ENCODE peak calls at places on chromosome 4, in four cellular contexts. S is left cardiac atrium, M is GM23248, H is RPMI8226. Q is an unnamed sample.

GRCh38 chr4:99468891-99469290 is 33.7 kb upstream of the ADH7 start:
- DNase-seq in M (peak; percentile 47), H (no peak), S (no peak), Q (peak; percentile 48)

GRCh38 chr4:12411072-12411471 is 982.4 kb upstream of the HS3ST1 start:
- DNase-seq in H (no peak), M (no peak), S (no peak), Q (no peak)

GRCh38 chr4:83591730-83592129 is 55.8 kb downstream of the GPAT3 start:
- DNase-seq in H (no peak), S (no peak), M (no peak), Q (no peak)

GRCh38 chr4:138996090-138996489 is 19.5 kb upstream of the NOCT start:
- DNase-seq in S (no peak), M (no peak), H (no peak), Q (no peak)

GRCh38 chr4:170008376-170008775 is 17.8 kb downstream of the MFAP3L start:
- DNase-seq in S (no peak), M (peak; percentile 11), H (peak; percentile 30), Q (peak; percentile 22)

GRCh38 chr4:87901426-87901825 is 68.7 kb downstream of the MEPE start:
- DNase-seq in M (peak; percentile 21), S (no peak), H (no peak), Q (peak; percentile 62)

GRCh38 chr4:120963449-120963848 is 40.9 kb upstream of the PRDM5 start:
- DNase-seq in S (no peak), H (no peak), M (no peak), Q (no peak)

GRCh38 chr4:38723726-38724506 is 58.9 kb downstream of the TLR10 start:
- DNase-seq in M (peak; percentile 13), H (no peak), S (no peak), Q (peak; percentile 63)

GRCh38 chr4:94634266-94634665 is 123.5 kb upstream of the BMPR1B start:
- DNase-seq in S (no peak), M (peak; percentile 67), H (no peak), Q (peak; percentile 84)

GRCh38 chr4:48738856-48739255 is 41.2 kb downstream of the FRYL start:
- DNase-seq in S (no peak), H (no peak), M (no peak), Q (no peak)

GRCh38 chr4:124179521-124180186 is 532.9 kb downstream of the ANKRD50 start:
- DNase-seq in M (no peak), S (no peak), H (no peak), Q (no peak)

GRCh38 chr4:14837860-14838259 is 164.4 kb upstream of the CPEB2 start:
- DNase-seq in H (no peak), M (peak; percentile 14), S (no peak), Q (no peak)

GRCh38 chr4:140617494-140618060 is 48.8 kb upstream of the UCP1 start:
- DNase-seq in M (no peak), S (no peak), H (no peak), Q (no peak)

GRCh38 chr4:79678472-79679202 is 270.6 kb upstream of the GK2 start:
- DNase-seq in S (no peak), H (no peak), M (no peak), Q (no peak)

GRCh38 chr4:96593422-96593821 is 753.5 kb downstream of the PDHA2 start:
- DNase-seq in S (no peak), M (no peak), H (peak; percentile 28), Q (no peak)

GRCh38 chr4:153679476-153679875 is 4.6 kb upstream of the TLR2 start:
- DNase-seq in M (no peak), S (peak; percentile 37), H (peak; percentile 4), Q (no peak)

GRCh38 chr4:187363453-187363852 is 632.1 kb upstream of the ZFP42 start:
- DNase-seq in S (no peak), H (no peak), M (no peak), Q (peak; percentile 53)

GRCh38 chr4:180932365-180933001 is 1310.7 kb upstream of the TENM3 start:
- DNase-seq in S (no peak), H (peak; percentile 29), M (no peak), Q (peak; percentile 26)

GRCh38 chr4:153170407-153170806 is 33.8 kb upstream of the TRIM2 start:
- DNase-seq in H (no peak), S (no peak), M (no peak), Q (no peak)

GRCh38 chr4:130722370-130722769 is 1626.4 kb downstream of the C4orf33 start:
- DNase-seq in S (no peak), M (no peak), H (no peak), Q (no peak)

GRCh38 chr4:128837198-128837597 is 27.7 kb downstream of the JADE1 start:
- DNase-seq in H (no peak), M (no peak), S (no peak), Q (no peak)

GRCh38 chr4:147578057-147578476 is 39.1 kb upstream of the TMEM184C start:
- DNase-seq in S (no peak), H (no peak), M (peak; percentile 59), Q (peak; percentile 83)

GRCh38 chr4:13323916-13324315 is 160.2 kb downstream of the RAB28 start:
- DNase-seq in H (no peak), M (no peak), S (no peak), Q (peak; percentile 5)

GRCh38 chr4:154877110-154877760 is 96.2 kb downstream of the RBM46 start:
- DNase-seq in H (peak; percentile 55), S (no peak), M (peak; percentile 19), Q (peak; percentile 5)

GRCh38 chr4:31094474-31094873 is 374.3 kb downstream of the PCDH7 start:
- DNase-seq in M (no peak), H (no peak), S (no peak), Q (no peak)

GRCh38 chr4:184616633-184617471 is 32.4 kb downstream of the CASP3 start:
- DNase-seq in S (no peak), M (no peak), H (no peak), Q (no peak)

GRCh38 chr4:109164011-109164410 is 138.4 kb downstream of the COL25A1 start:
- DNase-seq in S (no peak), H (no peak), M (peak; percentile 31), Q (peak; percentile 49)

GRCh38 chr4:47213106-47213505 is 181.7 kb downstream of the GABRB1 start:
- DNase-seq in M (no peak), S (no peak), H (no peak), Q (no peak)

GRCh38 chr4:660401-660800 is 13.7 kb downstream of the ATP5ME start:
- DNase-seq in M (no peak), S (no peak), H (no peak), Q (no peak)

GRCh38 chr4:63563288-63564014 is 845.8 kb downstream of the TECRL start:
- DNase-seq in H (peak; percentile 5), S (no peak), M (no peak), Q (no peak)

GRCh38 chr4:54513231-54513630 is 144.5 kb upstream of the KIT start:
- DNase-seq in S (peak; percentile 19), M (peak; percentile 95), H (no peak), Q (peak; percentile 95)

GRCh38 chr4:5162909-5163508 is 111.7 kb downstream of the STK32B start:
- DNase-seq in H (no peak), M (no peak), S (no peak), Q (no peak)

GRCh38 chr4:21769404-21770147 is 179.0 kb downstream of the KCNIP4 start:
- DNase-seq in H (no peak), M (peak; percentile 70), S (no peak), Q (peak; percentile 26)

GRCh38 chr4:81747242-81747930 is 275.7 kb upstream of the RASGEF1B start:
- DNase-seq in S (no peak), H (no peak), M (no peak), Q (no peak)

GRCh38 chr4:109410776-109411175 is 22.8 kb upstream of the SEC24B start:
- DNase-seq in M (peak; percentile 40), H (no peak), S (no peak), Q (peak; percentile 19)

GRCh38 chr4:184911310-184911709 is 85.5 kb upstream of the ACSL1 start:
- DNase-seq in M (no peak), H (no peak), S (no peak), Q (peak; percentile 10)

GRCh38 chr4:152894673-152895072 is 41.5 kb upstream of the FHDC1 start:
- DNase-seq in H (no peak), S (no peak), M (peak; percentile 80), Q (peak; percentile 65)

GRCh38 chr4:95867919-95868318 is 28.0 kb downstream of the PDHA2 start:
- DNase-seq in S (no peak), H (no peak), M (peak; percentile 17), Q (no peak)

GRCh38 chr4:2036866-2037265 is 22.3 kb upstream of the NAT8L start:
- DNase-seq in S (no peak), M (no peak), H (no peak), Q (no peak)

GRCh38 chr4:6444587-6444986 is 27.8 kb downstream of the PPP2R2C start:
- DNase-seq in M (no peak), H (no peak), S (no peak), Q (no peak)

Q was measured in AG10803.